ENCODE peak calls at places on chromosomes 16 and 17, in eight cellular contexts. J is germinal center; E is fibroblast of pulmonary artery; F is activated CD8-positive, alpha-beta T cell treated with anti-CD3 and anti-CD28 coated beads for 36 hours; T is stromal cell of bone marrow; D is fibroblast of the aortic adventitia; R is T-helper 2 cell; O is AG10803. N is an unnamed sample.

GRCh38 chr16:47043970-47044684 is 70.7 kb upstream of the DNAJA2 start:
- DNase-seq in J (no peak), E (no peak), F (no peak), T (no peak), D (peak), R (no peak), O (no peak), N (no peak)

GRCh38 chr17:82645516-82645915 is 2.7 kb downstream of the WDR45B start:
- DNase-seq in J (no peak), E (no peak), F (no peak), T (no peak), D (no peak), R (no peak), O (no peak), N (no peak)

GRCh38 chr17:50100480-50100883 is 5.3 kb downstream of the PDK2 start:
- DNase-seq in J (no peak), E (no peak), F (no peak), T (no peak), D (no peak), R (no peak), O (no peak), N (no peak)

GRCh38 chr17:42438600-42439567 is 15.8 kb upstream of the CAVIN1 start:
- DNase-seq in J (no peak), E (peak), F (peak), T (no peak), D (no peak), R (peak), O (peak), N (peak)

GRCh38 chr17:4142107-4142900 is 526 bp downstream of the ZZEF1 start:
- DNase-seq in J (peak), E (peak), F (peak), T (no peak), D (no peak), R (peak), O (peak), N (no peak)

GRCh38 chr16:87047221-87048037 is 269.8 kb downstream of the C16orf95 start:
- DNase-seq in J (no peak), E (no peak), F (no peak), T (no peak), D (no peak), R (no peak), O (no peak), N (no peak)

GRCh38 chr17:77951123-77951522 is 7.4 kb upstream of the TNRC6C start:
- DNase-seq in J (no peak), E (no peak), F (no peak), T (no peak), D (no peak), R (no peak), O (no peak), N (no peak)

GRCh38 chr16:11395949-11396240 is 50.6 kb downstream of the RMI2 start:
- DNase-seq in J (no peak), E (no peak), F (no peak), T (no peak), D (no peak), R (no peak), O (no peak), N (no peak)

GRCh38 chr16:57500578-57501111 is 14.4 kb upstream of the DOK4 start:
- DNase-seq in J (no peak), E (peak), F (no peak), T (no peak), D (no peak), R (no peak), O (no peak), N (peak)

GRCh38 chr17:273994-274832 is 78.4 kb downstream of the RPH3AL start:
- DNase-seq in J (no peak), E (no peak), F (no peak), T (no peak), D (no peak), R (no peak), O (no peak), N (no peak)

GRCh38 chr16:2303923-2304322 is 36.0 kb upstream of the RNPS1 start:
- DNase-seq in J (no peak), E (no peak), F (no peak), T (no peak), D (no peak), R (no peak), O (no peak), N (no peak)